ENCODE peak calls at places on chromosome 15, in six cellular contexts. One of them, this sample, is unnamed.
A peak's percentile ranks its signal among the peaks of the same experiment; 100 is the strongest.

GRCh38 chr15:25730918-25731317 is 132.2 kb downstream of the ATP10A start:
- DNase-seq in right lobe of liver: no peak
- DNase-seq in kidney glomerular epithelial cell: no peak
- DNase-seq in heart left ventricle: no peak
- DNase-seq in cardiac septum: peak; percentile 44
- DNase-seq in GM04504: no peak
- DNase-seq in this sample: no peak

GRCh38 chr15:52082197-52083036 is 30.2 kb downstream of the BCL2L10 start:
- DNase-seq in heart left ventricle: no peak
- DNase-seq in right lobe of liver: no peak
- DNase-seq in kidney glomerular epithelial cell: no peak
- DNase-seq in cardiac septum: no peak
- DNase-seq in GM04504: no peak
- DNase-seq in this sample: no peak

GRCh38 chr15:69434236-69434635 is 18.4 kb upstream of the RPLP1 start:
- DNase-seq in kidney glomerular epithelial cell: no peak
- DNase-seq in GM04504: no peak
- DNase-seq in heart left ventricle: no peak
- DNase-seq in cardiac septum: no peak
- DNase-seq in right lobe of liver: no peak
- DNase-seq in this sample: no peak

GRCh38 chr15:66069751-66070150 is 183.8 kb downstream of the MEGF11 start:
- DNase-seq in cardiac septum: no peak
- DNase-seq in kidney glomerular epithelial cell: no peak
- DNase-seq in GM04504: no peak
- DNase-seq in right lobe of liver: no peak
- DNase-seq in heart left ventricle: no peak
- DNase-seq in this sample: no peak

GRCh38 chr15:32730677-32731654 is 13.2 kb downstream of the GREM1 start:
- DNase-seq in kidney glomerular epithelial cell: no peak
- DNase-seq in heart left ventricle: peak; percentile 13
- DNase-seq in right lobe of liver: peak; percentile 65
- DNase-seq in GM04504: no peak
- DNase-seq in cardiac septum: no peak
- DNase-seq in this sample: peak; percentile 61

GRCh38 chr15:88255496-88256171 is 905 bp downstream of the NTRK3 start:
- DNase-seq in cardiac septum: no peak
- DNase-seq in right lobe of liver: peak; percentile 37
- DNase-seq in kidney glomerular epithelial cell: no peak
- DNase-seq in GM04504: peak; percentile 18
- DNase-seq in heart left ventricle: no peak
- DNase-seq in this sample: no peak

GRCh38 chr15:86316699-86317378 is 237.2 kb downstream of the AGBL1 start:
- DNase-seq in right lobe of liver: no peak
- DNase-seq in GM04504: no peak
- DNase-seq in cardiac septum: no peak
- DNase-seq in kidney glomerular epithelial cell: no peak
- DNase-seq in heart left ventricle: no peak
- DNase-seq in this sample: no peak

GRCh38 chr15:69193948-69194827 is 33.8 kb downstream of the GLCE start:
- DNase-seq in kidney glomerular epithelial cell: no peak
- DNase-seq in cardiac septum: no peak
- DNase-seq in right lobe of liver: no peak
- DNase-seq in heart left ventricle: no peak
- DNase-seq in GM04504: peak; percentile 2
- DNase-seq in this sample: no peak

GRCh38 chr15:85500060-85500708 is 119.8 kb downstream of the AKAP13 start:
- DNase-seq in heart left ventricle: no peak
- DNase-seq in cardiac septum: no peak
- DNase-seq in kidney glomerular epithelial cell: no peak
- DNase-seq in GM04504: no peak
- DNase-seq in right lobe of liver: no peak
- DNase-seq in this sample: no peak

GRCh38 chr15:70147178-70147760 is 49.6 kb upstream of the TLE3 start:
- DNase-seq in kidney glomerular epithelial cell: no peak
- DNase-seq in heart left ventricle: no peak
- DNase-seq in right lobe of liver: peak; percentile 11
- DNase-seq in cardiac septum: no peak
- DNase-seq in GM04504: no peak
- DNase-seq in this sample: no peak

GRCh38 chr15:20106026-20106425 is 435.6 kb downstream of the GOLGA6L6 start:
- DNase-seq in cardiac septum: peak; percentile 76
- DNase-seq in kidney glomerular epithelial cell: no peak
- DNase-seq in GM04504: no peak
- DNase-seq in right lobe of liver: peak; percentile 27
- DNase-seq in heart left ventricle: peak; percentile 11
- DNase-seq in this sample: no peak

GRCh38 chr15:100889359-100890058 is 9.9 kb downstream of the ALDH1A3 start:
- DNase-seq in GM04504: peak; percentile 76
- DNase-seq in right lobe of liver: no peak
- DNase-seq in heart left ventricle: peak; percentile 56
- DNase-seq in kidney glomerular epithelial cell: peak; percentile 33
- DNase-seq in cardiac septum: peak; percentile 72
- DNase-seq in this sample: peak; percentile 63

GRCh38 chr15:45030743-45031142 is 7.7 kb downstream of the SORD start:
- DNase-seq in GM04504: no peak
- DNase-seq in heart left ventricle: no peak
- DNase-seq in kidney glomerular epithelial cell: no peak
- DNase-seq in right lobe of liver: no peak
- DNase-seq in cardiac septum: no peak
- DNase-seq in this sample: no peak

GRCh38 chr15:75109021-75109690 is 85.8 kb downstream of the PPCDC start:
- DNase-seq in GM04504: no peak
- DNase-seq in kidney glomerular epithelial cell: no peak
- DNase-seq in right lobe of liver: no peak
- DNase-seq in cardiac septum: no peak
- DNase-seq in heart left ventricle: no peak
- DNase-seq in this sample: no peak

GRCh38 chr15:47718474-47719440 is 1.5 kb downstream of the SEMA6D start:
- DNase-seq in heart left ventricle: peak; percentile 21
- DNase-seq in right lobe of liver: no peak
- DNase-seq in cardiac septum: peak; percentile 76
- DNase-seq in kidney glomerular epithelial cell: peak; percentile 28
- DNase-seq in GM04504: no peak
- DNase-seq in this sample: no peak

GRCh38 chr15:68820205-68820588 is 498 bp downstream of the ANP32A start:
- DNase-seq in heart left ventricle: peak; percentile 57
- DNase-seq in right lobe of liver: peak; percentile 67
- DNase-seq in cardiac septum: peak; percentile 82
- DNase-seq in kidney glomerular epithelial cell: peak; percentile 49
- DNase-seq in GM04504: no peak
- DNase-seq in this sample: no peak

GRCh38 chr15:58549013-58549779 is 117.4 kb downstream of the LIPC start:
- DNase-seq in right lobe of liver: no peak
- DNase-seq in cardiac septum: peak; percentile 55
- DNase-seq in heart left ventricle: no peak
- DNase-seq in kidney glomerular epithelial cell: no peak
- DNase-seq in GM04504: no peak
- DNase-seq in this sample: no peak

GRCh38 chr15:93173369-93173768 is 84.4 kb upstream of the RGMA start:
- DNase-seq in GM04504: peak; percentile 0
- DNase-seq in cardiac septum: no peak
- DNase-seq in right lobe of liver: no peak
- DNase-seq in kidney glomerular epithelial cell: peak; percentile 45
- DNase-seq in heart left ventricle: no peak
- DNase-seq in this sample: peak; percentile 65

GRCh38 chr15:74320358-74321247 is 46.8 kb downstream of the CYP11A1 start:
- DNase-seq in kidney glomerular epithelial cell: no peak
- DNase-seq in GM04504: no peak
- DNase-seq in heart left ventricle: peak; percentile 57
- DNase-seq in right lobe of liver: peak; percentile 45
- DNase-seq in cardiac septum: no peak
- DNase-seq in this sample: no peak

GRCh38 chr15:70826634-70827033 is 27.3 kb downstream of the LARP6 start:
- DNase-seq in heart left ventricle: no peak
- DNase-seq in GM04504: peak; percentile 75
- DNase-seq in right lobe of liver: peak; percentile 44
- DNase-seq in cardiac septum: no peak
- DNase-seq in kidney glomerular epithelial cell: no peak
- DNase-seq in this sample: peak; percentile 26

GRCh38 chr15:40875996-40876740 is 2.1 kb upstream of the RHOV start:
- DNase-seq in cardiac septum: no peak
- DNase-seq in heart left ventricle: no peak
- DNase-seq in kidney glomerular epithelial cell: no peak
- DNase-seq in GM04504: no peak
- DNase-seq in right lobe of liver: no peak
- DNase-seq in this sample: no peak

GRCh38 chr15:68154923-68155559 is 50.1 kb downstream of the CALML4 start:
- DNase-seq in right lobe of liver: no peak
- DNase-seq in cardiac septum: no peak
- DNase-seq in kidney glomerular epithelial cell: peak; percentile 22
- DNase-seq in GM04504: peak; percentile 38
- DNase-seq in heart left ventricle: peak; percentile 38
- DNase-seq in this sample: peak; percentile 31

GRCh38 chr15:39345176-39345575 is 235.7 kb upstream of the THBS1 start:
- DNase-seq in right lobe of liver: no peak
- DNase-seq in heart left ventricle: no peak
- DNase-seq in cardiac septum: no peak
- DNase-seq in GM04504: peak; percentile 94
- DNase-seq in kidney glomerular epithelial cell: no peak
- DNase-seq in this sample: no peak

GRCh38 chr15:100943074-100943473 is 23.9 kb downstream of the LRRK1 start:
- DNase-seq in right lobe of liver: no peak
- DNase-seq in heart left ventricle: no peak
- DNase-seq in kidney glomerular epithelial cell: no peak
- DNase-seq in GM04504: no peak
- DNase-seq in cardiac septum: no peak
- DNase-seq in this sample: no peak

GRCh38 chr15:60840703-60841411 is 361.9 kb upstream of the ICE2 start:
- DNase-seq in heart left ventricle: no peak
- DNase-seq in cardiac septum: no peak
- DNase-seq in GM04504: no peak
- DNase-seq in right lobe of liver: no peak
- DNase-seq in kidney glomerular epithelial cell: no peak
- DNase-seq in this sample: no peak

GRCh38 chr15:88649286-88649733 is 10.5 kb downstream of the ISG20 start:
- DNase-seq in heart left ventricle: peak; percentile 66
- DNase-seq in GM04504: peak; percentile 56
- DNase-seq in kidney glomerular epithelial cell: peak; percentile 75
- DNase-seq in right lobe of liver: no peak
- DNase-seq in cardiac septum: no peak
- DNase-seq in this sample: peak; percentile 89

GRCh38 chr15:77409259-77410156 is 10.4 kb downstream of the PEAK1 start:
- DNase-seq in GM04504: no peak
- DNase-seq in heart left ventricle: no peak
- DNase-seq in right lobe of liver: no peak
- DNase-seq in cardiac septum: no peak
- DNase-seq in kidney glomerular epithelial cell: no peak
- DNase-seq in this sample: no peak

GRCh38 chr15:63909819-63910437 is 76.2 kb upstream of the HERC1 start:
- DNase-seq in heart left ventricle: no peak
- DNase-seq in right lobe of liver: no peak
- DNase-seq in cardiac septum: no peak
- DNase-seq in kidney glomerular epithelial cell: peak; percentile 68
- DNase-seq in GM04504: peak; percentile 75
- DNase-seq in this sample: no peak

GRCh38 chr15:81043568-81044301 is 43.0 kb downstream of the TLNRD1 start:
- DNase-seq in heart left ventricle: no peak
- DNase-seq in GM04504: no peak
- DNase-seq in cardiac septum: no peak
- DNase-seq in right lobe of liver: no peak
- DNase-seq in kidney glomerular epithelial cell: no peak
- DNase-seq in this sample: no peak

GRCh38 chr15:80957556-80957955 is 32.1 kb downstream of the MESD start:
- DNase-seq in GM04504: no peak
- DNase-seq in kidney glomerular epithelial cell: no peak
- DNase-seq in right lobe of liver: no peak
- DNase-seq in heart left ventricle: no peak
- DNase-seq in cardiac septum: no peak
- DNase-seq in this sample: no peak

GRCh38 chr15:83775738-83776137 is 121.8 kb downstream of the ADAMTSL3 start:
- DNase-seq in GM04504: no peak
- DNase-seq in cardiac septum: no peak
- DNase-seq in kidney glomerular epithelial cell: no peak
- DNase-seq in right lobe of liver: no peak
- DNase-seq in heart left ventricle: no peak
- DNase-seq in this sample: no peak

GRCh38 chr15:40340740-40341400 is at the start of gene CCDC9B:
- DNase-seq in heart left ventricle: peak; percentile 92
- DNase-seq in kidney glomerular epithelial cell: peak; percentile 83
- DNase-seq in cardiac septum: peak; percentile 95
- DNase-seq in right lobe of liver: peak; percentile 90
- DNase-seq in GM04504: peak; percentile 83
- DNase-seq in this sample: peak; percentile 54

GRCh38 chr15:93861956-93862741 is 369.2 kb upstream of the MCTP2 start:
- DNase-seq in cardiac septum: no peak
- DNase-seq in heart left ventricle: no peak
- DNase-seq in right lobe of liver: no peak
- DNase-seq in GM04504: no peak
- DNase-seq in kidney glomerular epithelial cell: no peak
- DNase-seq in this sample: no peak

GRCh38 chr15:39624806-39625205 is 43.9 kb downstream of the THBS1 start:
- DNase-seq in right lobe of liver: peak; percentile 49
- DNase-seq in heart left ventricle: peak; percentile 62
- DNase-seq in cardiac septum: no peak
- DNase-seq in kidney glomerular epithelial cell: peak; percentile 58
- DNase-seq in GM04504: peak; percentile 83
- DNase-seq in this sample: peak; percentile 50

GRCh38 chr15:58427987-58428386 is 3.8 kb upstream of the LIPC start:
- DNase-seq in right lobe of liver: no peak
- DNase-seq in heart left ventricle: no peak
- DNase-seq in GM04504: no peak
- DNase-seq in cardiac septum: no peak
- DNase-seq in kidney glomerular epithelial cell: no peak
- DNase-seq in this sample: no peak

GRCh38 chr15:49045691-49046112 is 544 bp downstream of the SECISBP2L start:
- DNase-seq in GM04504: peak; percentile 10
- DNase-seq in right lobe of liver: no peak
- DNase-seq in heart left ventricle: no peak
- DNase-seq in kidney glomerular epithelial cell: peak; percentile 67
- DNase-seq in cardiac septum: no peak
- DNase-seq in this sample: peak; percentile 35

GRCh38 chr15:83435202-83435601 is 11.9 kb upstream of the SH3GL3 start:
- DNase-seq in cardiac septum: no peak
- DNase-seq in right lobe of liver: no peak
- DNase-seq in heart left ventricle: no peak
- DNase-seq in GM04504: no peak
- DNase-seq in kidney glomerular epithelial cell: no peak
- DNase-seq in this sample: no peak

GRCh38 chr15:38650936-38651327 is 86.3 kb upstream of the RASGRP1 start:
- DNase-seq in heart left ventricle: no peak
- DNase-seq in kidney glomerular epithelial cell: peak; percentile 34
- DNase-seq in right lobe of liver: no peak
- DNase-seq in cardiac septum: no peak
- DNase-seq in GM04504: no peak
- DNase-seq in this sample: no peak

This sample was measured in kidney epithelial cell.